ENCODE peak calls at places on chromosomes 1 and 21, in four cellular contexts. N is GM23248, L is trophoblast cell, X is GM23338. D is an unnamed sample.

GRCh38 chr1:86775395-86775794 is 71.0 kb downstream of the SH3GLB1 start:
- DNase-seq in N (no peak), L (peak; percentile 90), X (no peak), D (no peak)

GRCh38 chr1:77446841-77447555 is 165.2 kb downstream of the AK5 start:
- DNase-seq in N (peak; percentile 45), L (no peak), X (no peak), D (no peak)

GRCh38 chr1:185716095-185716494 is 18.1 kb upstream of the HMCN1 start:
- DNase-seq in N (no peak), L (no peak), X (no peak), D (no peak)

GRCh38 chr1:145985502-145986439 is 10.6 kb downstream of the TXNIP start:
- DNase-seq in N (peak; percentile 54), L (peak; percentile 27), X (peak; percentile 39), D (no peak)

GRCh38 chr21:38965241-38965640 is 159.5 kb downstream of the ETS2 start:
- DNase-seq in N (peak; percentile 31), L (peak; percentile 45), X (no peak), D (no peak)

GRCh38 chr1:150159550-150159949 is 9.8 kb downstream of the PLEKHO1 start:
- DNase-seq in N (no peak), L (no peak), X (no peak), D (no peak)

GRCh38 chr21:34075760-34076159 is 2.4 kb downstream of the MRPS6 start:
- DNase-seq in N (peak; percentile 49), L (no peak), X (no peak), D (peak; percentile 57)

GRCh38 chr1:61950418-61950817 is 208.1 kb downstream of the PATJ start:
- DNase-seq in N (no peak), L (peak; percentile 43), X (peak; percentile 78), D (no peak)

GRCh38 chr1:77900687-77901293 is 12.4 kb downstream of the NEXN start:
- DNase-seq in N (peak; percentile 60), L (peak; percentile 52), X (peak; percentile 74), D (peak; percentile 22)

GRCh38 chr1:110003747-110004428 is 19.3 kb downstream of the AHCYL1 start:
- DNase-seq in N (peak; percentile 98), L (peak; percentile 83), X (peak; percentile 65), D (peak; percentile 42)

GRCh38 chr21:44413566-44414290 is 41.6 kb upstream of the LRRC3 start:
- DNase-seq in N (no peak), L (no peak), X (no peak), D (no peak)

GRCh38 chr1:228477263-228477662 is 9.9 kb upstream of the RNF187 start:
- DNase-seq in N (no peak), L (no peak), X (no peak), D (no peak)
- H2AFZ ChIP-seq in N (no peak overlapping the region), L (no peak overlapping the region), X (peak overlapping the region; percentile 78), D (no peak overlapping the region)

GRCh38 chr1:117366281-117366981 is 818 bp upstream of the MAN1A2 start:
- DNase-seq in N (peak; percentile 90), L (peak; percentile 76), X (peak; percentile 74), D (peak; percentile 76)

GRCh38 chr1:117362986-117363385 is 4.3 kb upstream of the MAN1A2 start:
- DNase-seq in N (no peak), L (peak; percentile 80), X (no peak), D (no peak)

GRCh38 chr1:117365350-117366280 is 1.6 kb upstream of the MAN1A2 start:
- DNase-seq in N (peak; percentile 57), L (peak; percentile 40), X (no peak), D (no peak)

GRCh38 chr1:117364240-117364639 is 3.0 kb upstream of the MAN1A2 start:
- DNase-seq in N (no peak), L (no peak), X (no peak), D (no peak)

DNA sequence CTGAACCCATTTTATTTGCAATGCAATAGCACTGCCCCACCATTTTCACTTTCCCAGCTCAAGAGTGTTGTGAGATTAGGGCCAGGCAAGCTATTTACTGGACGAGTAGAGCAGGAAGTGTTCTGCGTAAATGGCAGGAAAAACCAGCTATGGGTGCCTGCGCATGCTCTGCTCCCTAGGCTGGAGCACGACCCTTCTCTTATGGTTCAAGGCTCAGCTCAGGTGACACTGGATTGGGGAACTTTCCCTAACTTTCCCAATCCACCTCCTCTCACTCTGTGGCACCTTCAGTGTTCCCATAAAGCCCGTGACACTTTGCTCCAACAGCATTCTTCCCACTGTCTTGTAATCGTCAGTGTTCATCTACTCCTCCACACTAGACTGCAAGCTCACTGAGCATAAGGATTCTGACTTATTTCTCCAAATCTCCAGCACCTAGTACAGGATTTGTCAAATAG is 3.6 kb upstream of the MAN1A2 start:
- DNase-seq in N (peak; percentile 8), L (peak; percentile 71), X (no peak), D (no peak)
- H3K27ac ChIP-seq in N (no peak overlapping the region), L (peak overlapping the region; percentile 45), X (no peak overlapping the region), D (no peak overlapping the region)

DNA sequence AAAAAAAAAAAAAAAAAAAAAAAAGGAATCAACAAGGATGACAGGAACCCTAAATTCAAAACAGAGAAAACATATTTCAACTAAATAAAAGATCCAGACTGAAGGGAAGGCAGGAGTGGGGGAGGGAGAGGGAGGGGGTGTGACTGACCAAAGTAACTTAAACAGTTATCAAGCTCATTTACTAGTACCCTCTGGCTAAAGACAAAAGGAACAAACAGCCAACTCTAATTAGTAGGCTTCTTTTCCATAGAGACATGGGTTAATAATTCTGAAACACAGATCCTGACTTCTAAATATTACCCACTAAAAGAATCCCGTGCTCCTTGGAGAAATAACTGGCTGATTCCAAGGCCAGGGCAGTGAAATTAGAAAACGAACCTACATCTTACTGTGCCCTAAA is 23.8 kb downstream of the USP48 start:
- DNase-seq in N (no peak), L (no peak), X (no peak), D (no peak)
- H3K79me2 ChIP-seq in N (peaks cover 98% of the 10 kb centered on the region), L (peaks cover 3% of the 10 kb centered on the region), X (peaks cover 73% of the 10 kb centered on the region), D (peaks cover 79% of the 10 kb centered on the region)

GRCh38 chr21:20998456-20998789 is 214 bp downstream of the NCAM2 start:
- DNase-seq in N (no peak), L (no peak), X (no peak), D (no peak)
- H2AFZ ChIP-seq in N (peak overlapping the region; percentile 85), L (peak overlapping the region; percentile 52), X (peak overlapping the region; percentile 99), D (no peak overlapping the region)

GRCh38 chr1:234852659-234853058 is 242.7 kb upstream of the IRF2BP2 start:
- DNase-seq in N (no peak), L (no peak), X (no peak), D (no peak)

GRCh38 chr1:234849824-234850223 is 239.8 kb upstream of the IRF2BP2 start:
- DNase-seq in N (peak; percentile 24), L (no peak), X (no peak), D (no peak)

GRCh38 chr1:234853906-234854647 is 244.1 kb upstream of the IRF2BP2 start:
- DNase-seq in N (peak; percentile 39), L (no peak), X (no peak), D (no peak)

GRCh38 chr1:234848972-234849641 is 239.1 kb upstream of the IRF2BP2 start:
- DNase-seq in N (peak; percentile 80), L (no peak), X (no peak), D (no peak)

DNA sequence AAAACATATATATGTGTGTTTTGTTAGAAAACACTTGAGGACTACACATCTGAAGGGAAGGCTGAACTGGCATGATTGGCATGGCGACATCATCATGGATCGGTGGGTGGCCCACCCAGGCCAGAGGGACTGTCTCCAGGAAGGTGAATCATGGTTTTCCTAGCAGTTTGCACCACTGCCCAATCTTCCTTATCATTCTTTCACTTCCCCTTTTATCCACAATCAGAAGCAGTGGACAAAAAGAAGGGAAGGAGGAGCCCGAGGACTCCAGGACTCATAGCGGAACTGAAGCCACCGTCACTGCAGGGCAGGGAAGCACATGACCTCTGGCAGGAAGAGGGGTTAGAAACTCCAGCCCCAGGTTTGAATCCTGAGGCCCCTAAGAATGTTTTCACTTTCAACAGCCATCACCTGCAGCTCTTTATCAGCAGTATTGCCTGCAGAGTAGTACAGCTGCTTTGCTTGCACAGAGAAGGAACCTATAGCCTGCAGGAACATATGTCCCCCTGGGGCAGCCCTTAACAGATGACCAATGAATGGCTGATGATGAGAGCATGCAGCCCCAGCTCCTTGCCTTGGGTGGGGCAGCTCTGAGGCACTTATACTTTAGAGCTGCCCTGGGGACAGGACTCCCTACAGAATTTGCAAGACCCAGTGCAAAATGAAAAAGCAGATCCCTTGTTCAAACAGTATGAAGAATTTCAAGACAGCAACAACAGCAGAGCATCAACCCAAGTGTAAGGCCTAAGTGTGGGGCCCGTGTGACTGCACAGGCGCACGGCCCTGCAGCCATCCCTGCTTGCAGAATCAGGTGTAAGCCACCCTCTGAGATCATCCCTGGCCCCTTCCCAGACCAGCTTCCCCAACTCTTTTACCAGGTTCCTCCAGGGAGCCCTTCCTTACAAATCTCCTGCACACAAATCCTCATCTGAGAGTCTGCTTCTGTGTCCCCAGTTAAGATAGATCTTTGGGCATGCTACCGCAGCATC is 241.8 kb upstream of the IRF2BP2 start:
- DNase-seq in N (peak; percentile 39), L (peak; percentile 28), X (peak; percentile 24), D (no peak)
- H3K27ac ChIP-seq in N (no peak overlapping the region), L (no peak overlapping the region), X (peak overlapping the region; percentile 84), D (no peak overlapping the region)

GRCh38 chr1:8742022-8742924 is 75.2 kb downstream of the RERE start:
- DNase-seq in N (no peak), L (no peak), X (no peak), D (no peak)

GRCh38 chr1:8745749-8746390 is 71.6 kb downstream of the RERE start:
- DNase-seq in N (no peak), L (peak; percentile 29), X (no peak), D (no peak)

GRCh38 chr1:8747879-8748825 is 69.3 kb downstream of the RERE start:
- DNase-seq in N (no peak), L (peak; percentile 91), X (no peak), D (no peak)

GRCh38 chr1:8751984-8752383 is 65.5 kb downstream of the RERE start:
- DNase-seq in N (no peak), L (no peak), X (no peak), D (no peak)

DNA sequence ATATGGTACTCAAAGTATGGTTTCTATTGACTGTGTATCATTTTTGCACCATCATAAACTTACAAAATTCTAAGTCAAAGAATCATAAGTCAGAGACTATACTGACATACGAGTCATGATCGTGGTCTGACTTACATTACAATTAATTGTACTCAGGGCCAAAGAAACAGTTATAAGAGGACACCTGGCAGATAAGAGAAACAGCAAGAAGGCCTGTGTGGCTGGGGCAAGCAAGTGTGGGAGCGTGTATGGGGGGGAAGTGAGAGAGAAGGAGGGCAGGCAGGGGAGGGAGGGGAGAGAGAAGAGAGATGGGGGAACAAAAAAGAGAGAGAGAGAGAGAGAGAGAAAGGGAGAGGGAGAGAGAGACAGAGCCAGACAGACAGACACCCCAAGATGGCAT is 70.9 kb downstream of the RERE start:
- DNase-seq in N (peak; percentile 35), L (no peak), X (no peak), D (peak; percentile 63)
- H3K79me2 ChIP-seq in N (peaks cover 10% of the 10 kb centered on the region), L (peaks cover 1% of the 10 kb centered on the region), X (peaks cover 78% of the 10 kb centered on the region), D (peaks cover 20% of the 10 kb centered on the region)

DNA sequence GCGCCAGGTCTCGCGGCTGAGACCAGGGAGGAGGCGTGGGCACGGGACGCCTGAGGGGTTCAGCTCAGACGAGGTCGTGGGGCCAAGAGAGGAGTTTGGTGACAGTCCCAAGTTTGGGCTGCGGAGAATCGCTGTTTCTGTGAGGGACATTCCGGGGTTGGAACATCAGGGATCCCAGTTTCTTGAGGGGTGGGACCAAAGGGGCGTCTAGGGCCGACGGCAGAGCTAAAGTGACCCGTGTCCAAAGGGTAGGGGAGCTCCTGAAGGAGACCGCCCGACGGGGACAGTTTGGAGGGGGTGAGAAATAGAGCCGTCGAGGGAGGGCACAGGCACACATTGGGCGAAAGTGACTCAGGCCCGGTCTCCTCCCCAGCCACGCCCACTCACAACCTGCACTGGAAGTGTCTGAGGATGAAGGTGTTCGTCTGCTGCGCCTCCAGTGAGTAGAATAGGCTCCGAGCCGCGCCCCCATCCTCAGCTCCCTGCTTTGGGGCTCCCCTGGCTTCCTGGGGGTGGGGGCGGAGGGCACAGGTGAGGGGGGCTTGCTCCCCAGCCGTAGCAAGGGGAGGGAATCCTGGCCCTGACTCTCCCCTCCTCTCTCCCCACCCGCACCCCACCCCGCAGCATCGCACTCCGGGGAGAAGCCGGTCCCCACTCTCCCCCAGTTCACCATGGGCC is 7.0 kb downstream of the EFNA3 start:
- DNase-seq in N (peak; percentile 88), L (peak; percentile 85), X (peak; percentile 77), D (peak; percentile 55)
- H2AFZ ChIP-seq in N (peak overlapping the region; percentile 94), L (peak overlapping the region; percentile 88), X (peak overlapping the region; percentile 97), D (peak overlapping the region; percentile 92)